ENCODE peak calls at places on chromosomes 4 and X, in seven cellular contexts. One of them, this sample, is unnamed.

GRCh38 chrX:13419918-13420317 is 100.1 kb upstream of the ATXN3L start:
- DNase-seq in pancreas: no peak
- DNase-seq in thoracic aorta: no peak
- DNase-seq in keratinocyte: no peak
- DNase-seq in SJSA1: no peak
- DNase-seq in mesendoderm: no peak
- DNase-seq in H9: no peak
- DNase-seq in this sample: no peak

GRCh38 chrX:27565992-27566391 is 24.2 kb upstream of the DCAF8L2 start:
- DNase-seq in pancreas: no peak
- DNase-seq in thoracic aorta: no peak
- DNase-seq in keratinocyte: no peak
- DNase-seq in SJSA1: no peak
- DNase-seq in mesendoderm: peak; percentile 37
- DNase-seq in H9: no peak
- DNase-seq in this sample: no peak

GRCh38 chr4:181835348-181835747 is 407.9 kb upstream of the TENM3 start:
- DNase-seq in pancreas: no peak
- DNase-seq in thoracic aorta: no peak
- DNase-seq in keratinocyte: peak; percentile 19
- DNase-seq in SJSA1: no peak
- DNase-seq in mesendoderm: no peak
- DNase-seq in H9: no peak
- DNase-seq in this sample: no peak

GRCh38 chrX:107563851-107564250 is 64.5 kb upstream of the PRPS1 start:
- DNase-seq in pancreas: no peak
- DNase-seq in thoracic aorta: no peak
- DNase-seq in keratinocyte: no peak
- DNase-seq in SJSA1: no peak
- DNase-seq in mesendoderm: peak; percentile 64
- DNase-seq in H9: peak; percentile 90
- DNase-seq in this sample: no peak

GRCh38 chr4:86099348-86099747 is 260.5 kb downstream of the MAPK10 start:
- DNase-seq in pancreas: no peak
- DNase-seq in thoracic aorta: no peak
- DNase-seq in keratinocyte: no peak
- DNase-seq in SJSA1: no peak
- DNase-seq in mesendoderm: peak; percentile 18
- DNase-seq in H9: peak; percentile 40
- DNase-seq in this sample: no peak

GRCh38 chrX:100341111-100341510 is 69.0 kb downstream of the PCDH19 start:
- DNase-seq in pancreas: no peak
- DNase-seq in thoracic aorta: no peak
- DNase-seq in keratinocyte: no peak
- DNase-seq in SJSA1: no peak
- DNase-seq in mesendoderm: no peak
- DNase-seq in H9: no peak
- DNase-seq in this sample: no peak

GRCh38 chr4:108590776-108591175 is 29.6 kb upstream of the RPL34 start:
- DNase-seq in pancreas: no peak
- DNase-seq in thoracic aorta: no peak
- DNase-seq in keratinocyte: no peak
- DNase-seq in SJSA1: no peak
- DNase-seq in mesendoderm: no peak
- DNase-seq in H9: no peak
- DNase-seq in this sample: no peak

GRCh38 chrX:19193584-19193983 is 71.3 kb upstream of the ADGRG2 start:
- DNase-seq in pancreas: no peak
- DNase-seq in thoracic aorta: no peak
- DNase-seq in keratinocyte: no peak
- DNase-seq in SJSA1: no peak
- DNase-seq in mesendoderm: peak; percentile 17
- DNase-seq in H9: no peak
- DNase-seq in this sample: no peak

GRCh38 chrX:119990409-119990994 is 47.0 kb upstream of the NKAP start:
- DNase-seq in pancreas: peak; percentile 77
- DNase-seq in thoracic aorta: no peak
- DNase-seq in keratinocyte: no peak
- DNase-seq in SJSA1: no peak
- DNase-seq in mesendoderm: no peak
- DNase-seq in H9: peak; percentile 37
- DNase-seq in this sample: no peak

GRCh38 chr4:147731611-147732515 is at the start of gene ARHGAP10:
- DNase-seq in pancreas: peak; percentile 86
- DNase-seq in thoracic aorta: peak; percentile 37
- DNase-seq in keratinocyte: no peak
- DNase-seq in SJSA1: peak; percentile 88
- DNase-seq in mesendoderm: peak; percentile 78
- DNase-seq in H9: peak; percentile 65
- DNase-seq in this sample: peak; percentile 69

GRCh38 chr4:31655328-31655727 is 935.2 kb downstream of the PCDH7 start:
- DNase-seq in pancreas: no peak
- DNase-seq in thoracic aorta: no peak
- DNase-seq in keratinocyte: no peak
- DNase-seq in SJSA1: no peak
- DNase-seq in mesendoderm: no peak
- DNase-seq in H9: no peak
- DNase-seq in this sample: no peak

GRCh38 chr4:148998719-148999118 is 556.5 kb upstream of the NR3C2 start:
- DNase-seq in pancreas: no peak
- DNase-seq in thoracic aorta: no peak
- DNase-seq in keratinocyte: no peak
- DNase-seq in SJSA1: no peak
- DNase-seq in mesendoderm: peak; percentile 70
- DNase-seq in H9: peak; percentile 58
- DNase-seq in this sample: no peak

GRCh38 chr4:60847614-60848013 is 352.5 kb upstream of the ADGRL3 start:
- DNase-seq in pancreas: no peak
- DNase-seq in thoracic aorta: no peak
- DNase-seq in keratinocyte: no peak
- DNase-seq in SJSA1: no peak
- DNase-seq in mesendoderm: peak; percentile 67
- DNase-seq in H9: no peak
- DNase-seq in this sample: no peak

GRCh38 chrX:9362529-9362928 is 102.3 kb upstream of the TBL1X start:
- DNase-seq in pancreas: no peak
- DNase-seq in thoracic aorta: no peak
- DNase-seq in keratinocyte: no peak
- DNase-seq in SJSA1: no peak
- DNase-seq in mesendoderm: no peak
- DNase-seq in H9: no peak
- DNase-seq in this sample: no peak

GRCh38 chr4:189022441-189023035 is 883.3 kb downstream of the TRIML1 start:
- DNase-seq in pancreas: no peak
- DNase-seq in thoracic aorta: no peak
- DNase-seq in keratinocyte: no peak
- DNase-seq in SJSA1: no peak
- DNase-seq in mesendoderm: peak; percentile 6
- DNase-seq in H9: no peak
- DNase-seq in this sample: no peak

GRCh38 chr4:65023877-65024670 is 614.8 kb upstream of the TECRL start:
- DNase-seq in pancreas: no peak
- DNase-seq in thoracic aorta: no peak
- DNase-seq in keratinocyte: no peak
- DNase-seq in SJSA1: no peak
- DNase-seq in mesendoderm: no peak
- DNase-seq in H9: no peak
- DNase-seq in this sample: no peak

GRCh38 chr4:124684301-124684700 is 28.2 kb downstream of the ANKRD50 start:
- DNase-seq in pancreas: no peak
- DNase-seq in thoracic aorta: no peak
- DNase-seq in keratinocyte: peak; percentile 23
- DNase-seq in SJSA1: no peak
- DNase-seq in mesendoderm: peak; percentile 14
- DNase-seq in H9: no peak
- DNase-seq in this sample: no peak

GRCh38 chr4:185222598-185222997 is 13.2 kb downstream of the SNX25 start:
- DNase-seq in pancreas: no peak
- DNase-seq in thoracic aorta: no peak
- DNase-seq in keratinocyte: no peak
- DNase-seq in SJSA1: no peak
- DNase-seq in mesendoderm: no peak
- DNase-seq in H9: no peak
- DNase-seq in this sample: no peak

GRCh38 chr4:80196259-80197131 is 808 bp upstream of the PRDM8 start:
- DNase-seq in pancreas: no peak
- DNase-seq in thoracic aorta: no peak
- DNase-seq in keratinocyte: no peak
- DNase-seq in SJSA1: no peak
- DNase-seq in mesendoderm: peak; percentile 62
- DNase-seq in H9: peak; percentile 71
- DNase-seq in this sample: no peak

GRCh38 chrX:152601848-152602616 is 35.7 kb upstream of the GABRQ start:
- DNase-seq in pancreas: no peak
- DNase-seq in thoracic aorta: no peak
- DNase-seq in keratinocyte: no peak
- DNase-seq in SJSA1: peak; percentile 46
- DNase-seq in mesendoderm: peak; percentile 56
- DNase-seq in H9: peak; percentile 40
- DNase-seq in this sample: no peak

GRCh38 chr4:20251796-20252655 is at the start of gene SLIT2:
- DNase-seq in pancreas: peak; percentile 94
- DNase-seq in thoracic aorta: no peak
- DNase-seq in keratinocyte: no peak
- DNase-seq in SJSA1: peak; percentile 99
- DNase-seq in mesendoderm: peak; percentile 91
- DNase-seq in H9: peak; percentile 88
- DNase-seq in this sample: peak; percentile 71
- H3K4me1 ChIP-seq in pancreas: no peaks in the 10 kb centered on the region
- H3K4me1 ChIP-seq in thoracic aorta: peaks cover 4% of the 10 kb centered on the region
- H3K4me1 ChIP-seq in keratinocyte: peaks cover 21% of the 10 kb centered on the region
- H3K4me1 ChIP-seq in SJSA1: peaks cover 63% of the 10 kb centered on the region
- H3K4me1 ChIP-seq in mesendoderm: no peaks in the 10 kb centered on the region
- H3K4me1 ChIP-seq in H9: no peaks in the 10 kb centered on the region
- H3K4me1 ChIP-seq in this sample: peaks cover 15% of the 10 kb centered on the region

GRCh38 chr4:1170805-1171305 is 1.5 kb downstream of the SPON2 start:
- DNase-seq in pancreas: peak; percentile 80
- DNase-seq in thoracic aorta: no peak
- DNase-seq in keratinocyte: no peak
- DNase-seq in SJSA1: no peak
- DNase-seq in mesendoderm: no peak
- DNase-seq in H9: no peak
- DNase-seq in this sample: no peak

GRCh38 chr4:1171306-1172227 is 816 bp downstream of the SPON2 start:
- DNase-seq in pancreas: peak; percentile 81
- DNase-seq in thoracic aorta: no peak
- DNase-seq in keratinocyte: no peak
- DNase-seq in SJSA1: no peak
- DNase-seq in mesendoderm: peak; percentile 34
- DNase-seq in H9: peak; percentile 59
- DNase-seq in this sample: no peak

GRCh38 chr4:1170156-1170804 is 2.1 kb downstream of the SPON2 start:
- DNase-seq in pancreas: peak; percentile 63
- DNase-seq in thoracic aorta: no peak
- DNase-seq in keratinocyte: no peak
- DNase-seq in SJSA1: no peak
- DNase-seq in mesendoderm: no peak
- DNase-seq in H9: no peak
- DNase-seq in this sample: no peak

GRCh38 chr4:1172971-1173757 is 781 bp upstream of the SPON2 start:
- DNase-seq in pancreas: peak; percentile 40
- DNase-seq in thoracic aorta: no peak
- DNase-seq in keratinocyte: no peak
- DNase-seq in SJSA1: no peak
- DNase-seq in mesendoderm: no peak
- DNase-seq in H9: peak; percentile 59
- DNase-seq in this sample: peak; percentile 76

DNA sequence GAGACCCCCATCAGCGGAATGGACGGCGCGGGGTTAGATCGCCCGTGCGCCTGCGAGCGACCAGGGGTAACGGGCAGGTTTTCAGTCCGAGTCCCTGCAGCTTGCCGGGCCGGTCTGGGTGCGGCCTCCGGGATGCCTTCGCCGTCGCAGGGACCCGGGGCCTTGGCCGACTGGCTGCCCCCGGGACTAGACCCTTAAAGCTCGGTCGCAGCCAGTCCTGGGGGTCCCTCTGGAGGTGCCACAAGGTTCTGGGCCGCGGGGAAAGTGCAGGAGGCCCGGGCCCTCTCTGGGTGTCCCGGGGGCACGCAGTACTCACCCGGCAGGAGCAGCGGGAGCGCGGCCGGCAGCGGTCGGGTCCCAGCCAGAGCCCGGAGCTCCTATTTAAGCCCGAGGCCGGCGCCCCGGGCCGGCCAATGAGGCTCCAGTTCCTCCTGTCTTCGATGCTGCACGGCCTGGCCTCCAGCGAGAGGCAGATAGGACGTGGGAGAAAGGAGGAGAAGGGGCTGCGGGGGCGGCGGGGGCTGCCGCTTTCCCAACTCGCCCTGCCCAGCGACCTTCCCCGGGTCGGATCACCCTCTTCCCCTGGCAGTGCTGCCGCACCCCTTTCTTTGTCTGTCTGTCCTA is at the start of gene SPON2:
- DNase-seq in pancreas: peak; percentile 79
- DNase-seq in thoracic aorta: no peak
- DNase-seq in keratinocyte: no peak
- DNase-seq in SJSA1: no peak
- DNase-seq in mesendoderm: peak; percentile 44
- DNase-seq in H9: peak; percentile 56
- DNase-seq in this sample: no peak
- H3K4me1 ChIP-seq in pancreas: no peaks in the 10 kb centered on the region
- H3K4me1 ChIP-seq in thoracic aorta: peaks cover 22% of the 10 kb centered on the region
- H3K4me1 ChIP-seq in keratinocyte: peaks cover 13% of the 10 kb centered on the region
- H3K4me1 ChIP-seq in SJSA1: peaks cover 3% of the 10 kb centered on the region
- H3K4me1 ChIP-seq in mesendoderm: no peaks in the 10 kb centered on the region
- H3K4me1 ChIP-seq in H9: no peaks in the 10 kb centered on the region
- H3K4me1 ChIP-seq in this sample: peaks cover 41% of the 10 kb centered on the region

DNA sequence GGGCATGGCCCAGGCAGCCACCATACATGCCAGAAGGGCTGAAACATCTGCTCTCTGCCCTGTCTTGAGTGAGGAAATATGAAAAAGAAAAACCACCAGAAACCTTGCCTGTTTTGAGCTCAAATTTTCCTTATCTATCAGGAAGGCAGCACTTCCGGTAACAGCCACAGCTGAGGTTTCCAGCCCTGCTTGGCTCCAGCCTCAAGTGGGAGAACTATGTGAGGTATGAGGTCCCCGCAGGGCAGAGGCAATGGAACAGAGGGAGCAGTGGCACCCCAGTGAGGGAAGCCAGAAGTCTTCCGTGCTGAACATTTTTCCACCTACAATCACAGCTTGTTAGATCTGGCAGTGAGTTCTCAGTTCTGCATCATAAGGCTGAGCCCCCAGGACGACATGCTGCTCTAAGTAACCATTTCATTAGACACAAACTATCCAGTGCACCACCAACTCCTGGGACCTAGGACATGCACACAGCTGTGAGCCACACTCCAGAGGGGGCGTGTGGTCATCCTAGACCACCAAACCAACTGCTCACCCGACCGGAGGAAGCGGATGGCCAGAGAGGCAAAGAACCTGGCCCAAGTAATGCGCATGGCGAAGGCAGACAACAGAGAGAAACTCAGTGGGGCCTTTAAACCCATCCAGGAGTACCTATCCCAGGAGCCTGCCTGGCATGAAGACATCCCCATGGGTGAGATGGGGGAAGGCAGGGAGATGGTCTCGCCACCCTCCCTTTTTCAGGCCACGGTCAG is 22.6 kb downstream of the WDR1 start:
- DNase-seq in pancreas: peak; percentile 24
- DNase-seq in thoracic aorta: no peak
- DNase-seq in keratinocyte: no peak
- DNase-seq in SJSA1: no peak
- DNase-seq in mesendoderm: no peak
- DNase-seq in H9: no peak
- DNase-seq in this sample: no peak
- H3K4me1 ChIP-seq in pancreas: no peaks in the 10 kb centered on the region
- H3K4me1 ChIP-seq in thoracic aorta: peaks cover 99% of the 10 kb centered on the region
- H3K4me1 ChIP-seq in keratinocyte: peaks cover 73% of the 10 kb centered on the region
- H3K4me1 ChIP-seq in SJSA1: peaks cover 32% of the 10 kb centered on the region
- H3K4me1 ChIP-seq in mesendoderm: no peaks in the 10 kb centered on the region
- H3K4me1 ChIP-seq in H9: no peaks in the 10 kb centered on the region
- H3K4me1 ChIP-seq in this sample: peaks cover 96% of the 10 kb centered on the region

GRCh38 chr4:138445098-138445497 is 202.9 kb upstream of the SLC7A11 start:
- DNase-seq in pancreas: no peak
- DNase-seq in thoracic aorta: no peak
- DNase-seq in keratinocyte: no peak
- DNase-seq in SJSA1: no peak
- DNase-seq in mesendoderm: no peak
- DNase-seq in H9: no peak
- DNase-seq in this sample: no peak
- H3K4me1 ChIP-seq in pancreas: no peaks in the 10 kb centered on the region
- H3K4me1 ChIP-seq in thoracic aorta: peaks cover 3% of the 10 kb centered on the region
- H3K4me1 ChIP-seq in keratinocyte: no peaks in the 10 kb centered on the region
- H3K4me1 ChIP-seq in SJSA1: peaks cover 5% of the 10 kb centered on the region
- H3K4me1 ChIP-seq in mesendoderm: no peaks in the 10 kb centered on the region
- H3K4me1 ChIP-seq in H9: no peaks in the 10 kb centered on the region
- H3K4me1 ChIP-seq in this sample: no peaks in the 10 kb centered on the region

This sample was measured in gastrocnemius medialis.